ENCODE peak calls at places on chromosome 12, in eight cellular contexts. T, S, P, D, V, U, W and R are unnamed samples.

GRCh38 chr12:19095869-19096480 is 33.6 kb upstream of the PLEKHA5 start:
- DNase-seq in U (no peak), D (no peak), W (peak), V (no peak), T (peak), S (no peak), P (no peak), R (peak)

GRCh38 chr12:2796187-2796663 is 1.5 kb downstream of the FKBP4 start:
- DNase-seq in P (no peak), S (no peak), W (no peak), U (no peak), T (peak), V (no peak), D (no peak), R (peak)

GRCh38 chr12:3904999-3905398 is 31.8 kb upstream of the PARP11 start:
- DNase-seq in P (no peak), V (no peak), W (no peak), T (no peak), S (no peak), U (no peak), D (no peak), R (no peak)

GRCh38 chr12:44459569-44459968 is 416.5 kb downstream of the NELL2 start:
- DNase-seq in W (no peak), U (no peak), S (no peak), V (no peak), D (no peak), P (no peak), T (no peak), R (peak)

GRCh38 chr12:79557690-79558315 is 133.0 kb downstream of the PAWR start:
- DNase-seq in P (no peak), W (peak), D (no peak), T (no peak), U (no peak), V (no peak), S (no peak), R (no peak)

GRCh38 chr12:65835256-65835655 is 11.0 kb downstream of the HMGA2 start:
- DNase-seq in D (no peak), S (no peak), U (no peak), W (no peak), T (no peak), V (no peak), P (no peak), R (no peak)

GRCh38 chr12:7959278-7960063 is 23.5 kb upstream of the SLC2A3 start:
- DNase-seq in V (peak), W (no peak), S (no peak), D (no peak), T (peak), U (no peak), P (peak), R (no peak)

GRCh38 chr12:66020481-66020880 is 110.1 kb downstream of the LLPH start:
- DNase-seq in U (no peak), D (no peak), P (no peak), V (no peak), S (no peak), T (no peak), W (no peak), R (no peak)

GRCh38 chr12:51362307-51362706 is 15.8 kb upstream of the CELA1 start:
- DNase-seq in U (no peak), P (no peak), W (no peak), D (no peak), T (no peak), V (no peak), S (no peak), R (no peak)

GRCh38 chr12:107903377-107904061 is 129.0 kb downstream of the ASCL4 start:
- DNase-seq in D (peak), U (no peak), V (no peak), S (peak), P (peak), T (peak), W (peak), R (peak)